ENCODE peak calls at places on chromosomes 5 and 9, in four cellular contexts. One of them, this sample, is unnamed. For H3K4me1, the result is how much of the 10 kb centered on the place peaks cover.

GRCh38 chr5:110686264-110686663 is 40.2 kb downstream of the TMEM232 start:
- DNase-seq in PC-3: no peak
- DNase-seq in right atrium auricular region: no peak
- DNase-seq in kidney: no peak
- DNase-seq in this sample: no peak

GRCh38 chr9:134895103-134895502 is 14.5 kb downstream of the FCN2 start:
- DNase-seq in PC-3: no peak
- DNase-seq in right atrium auricular region: no peak
- DNase-seq in kidney: no peak
- DNase-seq in this sample: no peak

GRCh38 chr5:58025825-58026224 is 434.1 kb downstream of the PLK2 start:
- DNase-seq in PC-3: no peak
- DNase-seq in right atrium auricular region: no peak
- DNase-seq in kidney: no peak
- DNase-seq in this sample: no peak

GRCh38 chr5:159405611-159406031 is 75.3 kb upstream of the IL12B start:
- DNase-seq in PC-3: no peak
- DNase-seq in right atrium auricular region: no peak
- DNase-seq in kidney: no peak
- DNase-seq in this sample: no peak

GRCh38 chr5:99105216-99105615 is 176.4 kb upstream of the CHD1 start:
- DNase-seq in PC-3: peak
- DNase-seq in right atrium auricular region: no peak
- DNase-seq in kidney: no peak
- DNase-seq in this sample: peak

GRCh38 chr5:181283347-181283746 is 22.4 kb upstream of the TRIM52 start:
- DNase-seq in PC-3: no peak
- DNase-seq in right atrium auricular region: no peak
- DNase-seq in kidney: no peak
- DNase-seq in this sample: no peak

GRCh38 chr5:126811515-126812198 is 34.7 kb downstream of the LMNB1 start:
- DNase-seq in PC-3: no peak
- DNase-seq in right atrium auricular region: no peak
- DNase-seq in kidney: no peak
- DNase-seq in this sample: no peak

GRCh38 chr5:177093082-177093712 is 6.5 kb downstream of the FGFR4 start:
- DNase-seq in PC-3: no peak
- DNase-seq in right atrium auricular region: no peak
- DNase-seq in kidney: peak
- DNase-seq in this sample: no peak

GRCh38 chr5:8682381-8682780 is 813.4 kb downstream of the MTRR start:
- DNase-seq in PC-3: no peak
- DNase-seq in right atrium auricular region: no peak
- DNase-seq in kidney: no peak
- DNase-seq in this sample: no peak

GRCh38 chr5:170087168-170087817 is 18.4 kb upstream of the FOXI1 start:
- DNase-seq in PC-3: no peak
- DNase-seq in right atrium auricular region: no peak
- DNase-seq in kidney: no peak
- DNase-seq in this sample: no peak

GRCh38 chr9:16594787-16595186 is 275.7 kb downstream of the BNC2 start:
- DNase-seq in PC-3: no peak
- DNase-seq in right atrium auricular region: no peak
- DNase-seq in kidney: no peak
- DNase-seq in this sample: no peak

GRCh38 chr9:127679506-127679905 is 27.3 kb upstream of the CFAP157 start:
- DNase-seq in PC-3: no peak
- DNase-seq in right atrium auricular region: no peak
- DNase-seq in kidney: no peak
- DNase-seq in this sample: no peak

GRCh38 chr5:172870261-172870806 is 36.3 kb downstream of the ERGIC1 start:
- DNase-seq in PC-3: peak
- DNase-seq in right atrium auricular region: peak
- DNase-seq in kidney: no peak
- DNase-seq in this sample: peak

GRCh38 chr5:50881407-50881806 is 215.0 kb downstream of the PARP8 start:
- DNase-seq in PC-3: no peak
- DNase-seq in right atrium auricular region: no peak
- DNase-seq in kidney: no peak
- DNase-seq in this sample: peak
- TF ChIP-seq CTCF in PC-3: no peak
- TF ChIP-seq CTCF in right atrium auricular region: no peak
- TF ChIP-seq CTCF in kidney: no peak
- TF ChIP-seq CTCF in this sample: no peak

DNA sequence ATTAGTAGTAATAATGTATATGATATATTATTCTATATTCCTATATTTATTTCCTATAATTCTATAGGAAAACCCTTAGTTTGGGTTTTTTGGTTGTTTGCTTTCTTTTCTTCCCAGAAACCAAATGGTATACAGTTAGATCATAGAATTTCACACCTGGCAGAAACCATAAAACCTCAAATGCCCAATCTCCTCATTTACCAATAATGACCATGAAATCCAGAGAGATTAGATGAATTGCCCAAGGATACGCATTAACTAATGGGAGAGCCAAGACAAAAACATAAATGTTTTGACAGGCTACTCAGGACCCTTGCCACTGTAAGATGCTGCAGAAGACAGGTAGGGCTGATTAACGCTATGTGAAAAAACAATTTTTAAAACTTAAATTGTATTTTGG is 158.7 kb upstream of the FST start:
- DNase-seq in PC-3: no peak
- DNase-seq in right atrium auricular region: no peak
- DNase-seq in kidney: no peak
- DNase-seq in this sample: no peak
- H3K27ac ChIP-seq in PC-3: peak
- H3K27ac ChIP-seq in right atrium auricular region: no peak
- H3K27ac ChIP-seq in kidney: no peak
- H3K27ac ChIP-seq in this sample: no peak

DNA sequence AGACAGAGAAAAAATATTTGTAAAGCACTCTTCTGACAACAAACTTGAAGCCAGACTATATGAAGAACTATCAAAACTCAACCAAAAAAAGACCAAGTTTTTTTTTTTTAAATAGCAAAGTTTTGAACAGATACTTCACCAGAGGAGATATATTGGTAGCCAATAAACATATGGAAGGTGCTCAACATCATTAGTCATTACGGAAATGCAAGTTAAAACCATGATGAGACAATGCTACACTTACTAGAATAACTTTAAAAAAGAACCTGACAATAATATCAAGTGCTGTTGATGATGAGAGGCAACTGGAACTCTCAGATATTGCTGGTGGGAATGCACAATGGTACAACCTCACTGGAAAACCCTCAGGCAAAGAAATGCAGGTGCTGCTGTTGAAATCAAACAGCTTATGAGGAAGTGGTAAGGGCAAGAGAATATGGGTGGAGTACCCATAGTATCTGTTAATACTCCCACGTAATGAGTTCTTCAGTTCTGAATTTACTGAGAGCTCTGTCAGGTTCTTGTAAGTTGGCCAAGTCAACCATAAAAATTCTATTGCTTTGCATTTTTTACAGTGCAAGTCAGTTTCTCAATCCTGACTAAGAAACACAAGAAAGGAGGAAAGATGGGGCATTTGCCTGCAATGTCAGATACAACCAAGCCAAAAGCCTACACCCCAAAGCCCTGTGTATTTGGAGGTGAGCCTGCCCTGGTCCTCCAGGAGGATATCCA is 87.3 kb upstream of the GNAQ start:
- DNase-seq in PC-3: peak
- DNase-seq in right atrium auricular region: no peak
- DNase-seq in kidney: no peak
- DNase-seq in this sample: peak
- H3K4me1 ChIP-seq in PC-3: under half
- H3K4me1 ChIP-seq in right atrium auricular region: under half
- H3K4me1 ChIP-seq in kidney: under half
- H3K4me1 ChIP-seq in this sample: under half

DNA sequence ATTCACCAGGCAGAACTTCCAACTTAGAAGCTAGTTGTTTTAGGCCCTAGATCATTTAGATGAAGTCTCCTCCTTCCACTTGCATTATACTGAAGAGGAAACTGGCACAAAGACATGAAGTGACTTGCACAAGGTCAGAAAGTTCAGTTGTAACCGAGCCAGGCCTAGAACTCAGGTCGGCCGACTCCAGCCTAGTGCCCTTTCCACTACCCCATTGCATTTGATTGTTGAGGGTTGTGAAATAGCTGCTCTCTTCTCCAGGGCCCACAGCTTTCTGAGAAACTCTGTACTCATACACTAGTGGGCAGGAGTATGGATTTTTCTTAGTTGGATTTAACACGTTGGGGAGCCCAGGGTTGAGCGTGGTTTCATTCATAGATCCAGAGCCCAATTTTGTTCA is 5.6 kb downstream of the ZNF462 start:
- DNase-seq in PC-3: no peak
- DNase-seq in right atrium auricular region: peak
- DNase-seq in kidney: no peak
- DNase-seq in this sample: no peak
- TF ChIP-seq CTCF in PC-3: no peak
- TF ChIP-seq CTCF in right atrium auricular region: no peak
- TF ChIP-seq CTCF in kidney: no peak
- TF ChIP-seq CTCF in this sample: no peak

DNA sequence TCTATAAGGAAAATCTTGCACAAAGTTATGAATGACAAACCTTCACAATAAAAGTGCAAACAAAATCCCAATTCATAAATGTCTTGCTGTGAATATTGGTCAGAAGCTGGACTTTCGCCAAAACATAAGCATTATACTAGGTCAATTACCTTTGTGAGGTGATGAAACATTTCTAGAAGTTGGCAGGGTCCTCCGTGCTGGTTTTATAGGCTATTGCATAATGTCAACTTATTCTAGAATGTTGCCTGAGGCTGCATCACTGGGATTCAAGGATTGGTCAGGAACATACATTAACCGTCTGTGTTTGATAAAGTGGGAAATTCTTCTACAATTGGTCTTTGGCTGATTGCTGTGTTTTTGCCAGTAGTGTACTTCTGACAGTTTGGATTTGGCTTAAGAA is 49.8 kb upstream of the PALM2AKAP2 start:
- DNase-seq in PC-3: peak
- DNase-seq in right atrium auricular region: no peak
- DNase-seq in kidney: no peak
- DNase-seq in this sample: peak
- H3K27ac ChIP-seq in PC-3: no peak
- H3K27ac ChIP-seq in right atrium auricular region: no peak
- H3K27ac ChIP-seq in kidney: no peak
- H3K27ac ChIP-seq in this sample: no peak

DNA sequence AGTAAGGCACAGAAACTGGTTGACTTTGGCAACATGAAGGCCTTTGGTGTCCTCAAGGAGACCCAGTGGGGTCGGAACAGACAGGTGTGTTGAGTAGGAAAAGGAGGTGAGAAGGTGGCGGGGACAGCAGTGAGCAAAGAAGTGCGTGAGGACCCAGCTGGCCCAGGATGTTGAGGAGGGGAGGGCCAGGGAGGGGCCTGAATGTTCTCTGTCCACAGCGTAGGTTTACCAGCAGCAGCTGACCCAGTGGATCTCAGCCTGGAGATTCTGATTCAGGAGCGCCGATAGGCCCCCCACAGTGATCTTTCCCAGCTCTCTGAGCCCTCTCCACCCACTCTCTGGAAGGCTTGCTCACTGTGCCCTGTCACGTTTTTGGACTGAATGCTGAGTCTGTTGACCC is 88.5 kb downstream of the DAB2IP start:
- DNase-seq in PC-3: no peak
- DNase-seq in right atrium auricular region: no peak
- DNase-seq in kidney: no peak
- DNase-seq in this sample: no peak
- H3K4me1 ChIP-seq in PC-3: under half
- H3K4me1 ChIP-seq in right atrium auricular region: half or more
- H3K4me1 ChIP-seq in kidney: half or more
- H3K4me1 ChIP-seq in this sample: half or more

GRCh38 chr5:20335978-20336377 is 348.0 kb upstream of the CDH18 start:
- DNase-seq in PC-3: peak
- DNase-seq in right atrium auricular region: no peak
- DNase-seq in kidney: no peak
- DNase-seq in this sample: no peak
- TF ChIP-seq CTCF in PC-3: peak
- TF ChIP-seq CTCF in right atrium auricular region: no peak
- TF ChIP-seq CTCF in kidney: no peak
- TF ChIP-seq CTCF in this sample: no peak

GRCh38 chr5:173973614-173973969 is 15.4 kb upstream of the C5orf47 start:
- DNase-seq in PC-3: peak
- DNase-seq in right atrium auricular region: no peak
- DNase-seq in kidney: peak
- DNase-seq in this sample: no peak

GRCh38 chr5:173970878-173971650 is 17.9 kb upstream of the C5orf47 start:
- DNase-seq in PC-3: no peak
- DNase-seq in right atrium auricular region: no peak
- DNase-seq in kidney: no peak
- DNase-seq in this sample: no peak

GRCh38 chr5:173971681-173972080 is 17.3 kb upstream of the C5orf47 start:
- DNase-seq in PC-3: no peak
- DNase-seq in right atrium auricular region: no peak
- DNase-seq in kidney: no peak
- DNase-seq in this sample: no peak

GRCh38 chr5:173972844-173973613 is 15.9 kb upstream of the C5orf47 start:
- DNase-seq in PC-3: peak
- DNase-seq in right atrium auricular region: peak
- DNase-seq in kidney: peak
- DNase-seq in this sample: peak

DNA sequence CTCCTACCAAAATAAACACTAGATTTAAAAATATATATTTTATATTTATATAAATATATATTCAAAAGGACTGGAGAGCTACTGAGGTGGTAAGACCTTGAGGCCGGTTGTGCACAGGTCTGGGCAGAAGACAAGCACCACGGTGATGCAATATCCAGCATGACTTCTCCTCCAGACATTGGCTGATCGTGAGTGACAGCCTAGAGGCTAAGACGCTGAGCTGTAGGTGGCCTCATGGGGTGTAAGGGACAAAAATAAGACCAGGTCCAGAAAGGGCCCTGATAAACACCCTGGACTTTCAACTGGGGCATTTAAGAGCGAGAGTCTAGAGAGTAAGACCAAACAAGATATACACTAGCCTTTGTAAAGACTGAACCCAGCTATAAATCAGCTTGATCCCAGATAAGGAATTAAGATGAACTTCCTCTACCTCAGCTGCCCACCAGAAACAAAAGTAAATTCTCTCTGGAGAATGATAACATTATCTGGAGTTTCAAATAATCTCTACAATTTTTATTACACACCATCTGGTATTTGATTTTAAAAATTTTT is 14.2 kb upstream of the C5orf47 start:
- DNase-seq in PC-3: no peak
- DNase-seq in right atrium auricular region: no peak
- DNase-seq in kidney: no peak
- DNase-seq in this sample: no peak
- H3K27ac ChIP-seq in PC-3: no peak
- H3K27ac ChIP-seq in right atrium auricular region: no peak
- H3K27ac ChIP-seq in kidney: no peak
- H3K27ac ChIP-seq in this sample: peak

This sample was measured in cardiac muscle cell.